ENCODE peak calls at places on chromosomes 7 and 10, in seven cellular contexts. D is transverse colon, R is AG04450, U is lung, Q is right lobe of liver, A is ovary, X is heart right ventricle. S is an unnamed sample.

GRCh38 chr7:754531-755420 is 27.7 kb upstream of the PRKAR1B start:
- DNase-seq in Q (no peak), X (no peak), D (no peak), U (no peak), A (peak; percentile 7), R (no peak), S (peak; percentile 63)

GRCh38 chr7:99034932-99035722 is 108.8 kb downstream of the SMURF1 start:
- DNase-seq in D (no peak), Q (no peak), A (no peak), X (no peak), U (no peak), R (no peak), S (no peak)

GRCh38 chr7:18936265-18936664 is 181.2 kb downstream of the TWIST1 start:
- DNase-seq in R (no peak), Q (no peak), X (no peak), A (no peak), D (no peak), U (no peak), S (no peak)

GRCh38 chr10:90718185-90718584 is 139.7 kb downstream of the HTR7 start:
- DNase-seq in A (no peak), Q (no peak), R (no peak), D (no peak), U (no peak), X (no peak), S (no peak)

GRCh38 chr10:110758898-110759297 is 112.8 kb upstream of the PDCD4 start:
- DNase-seq in U (no peak), Q (no peak), D (no peak), A (no peak), X (no peak), R (no peak), S (no peak)

GRCh38 chr10:14383266-14383665 is 52.5 kb upstream of the FRMD4A start:
- DNase-seq in R (no peak), X (no peak), D (no peak), U (no peak), A (no peak), Q (no peak), S (no peak)

GRCh38 chr10:86234553-86235270 is 131.9 kb downstream of the GRID1 start:
- DNase-seq in D (no peak), A (no peak), R (no peak), Q (no peak), U (no peak), X (no peak), S (no peak)

GRCh38 chr7:53306846-53307245 is 271.4 kb downstream of the POM121L12 start:
- DNase-seq in A (no peak), R (no peak), X (no peak), Q (no peak), D (no peak), U (no peak), S (no peak)

GRCh38 chr7:102236592-102237287 is 49.9 kb upstream of the SH2B2 start:
- DNase-seq in R (peak; percentile 24), D (peak; percentile 67), X (peak; percentile 54), Q (peak; percentile 53), A (peak; percentile 58), U (peak; percentile 48), S (peak; percentile 81)

GRCh38 chr10:118423800-118424479 is 81.8 kb upstream of the FAM204A start:
- DNase-seq in X (peak; percentile 69), A (peak; percentile 78), U (peak; percentile 81), Q (peak; percentile 83), D (peak; percentile 76), R (peak; percentile 62), S (peak; percentile 80)

GRCh38 chr10:132947843-132948242 is 5.5 kb upstream of the CFAP46 start:
- DNase-seq in X (no peak), R (no peak), D (no peak), Q (no peak), U (no peak), A (no peak), S (no peak)

GRCh38 chr10:102505462-102506115 is 1.8 kb downstream of the SUFU start:
- DNase-seq in D (no peak), U (no peak), Q (no peak), R (no peak), X (no peak), A (no peak), S (peak; percentile 80)

GRCh38 chr10:57657164-57657765 is 610.4 kb downstream of the IPMK start:
- DNase-seq in X (no peak), D (peak; percentile 31), A (no peak), U (no peak), R (no peak), Q (peak; percentile 62), S (no peak)

GRCh38 chr10:47344996-47345870 is 2.9 kb upstream of the RBP3 start:
- DNase-seq in X (no peak), D (no peak), U (no peak), A (no peak), R (no peak), Q (no peak), S (peak; percentile 40)

GRCh38 chr7:24058953-24059352 is 225.0 kb upstream of the NPY start:
- DNase-seq in D (no peak), X (no peak), A (no peak), R (no peak), Q (no peak), U (no peak), S (no peak)

GRCh38 chr10:96505150-96506136 is 8.3 kb downstream of the TLL2 start:
- DNase-seq in D (no peak), A (no peak), U (no peak), R (no peak), Q (no peak), X (no peak), S (no peak)

GRCh38 chr10:92011560-92012214 is 88.1 kb downstream of the BTAF1 start:
- DNase-seq in U (no peak), X (no peak), A (no peak), Q (no peak), R (no peak), D (no peak), S (no peak)

GRCh38 chr10:100612601-100613595 is 77.2 kb downstream of the HIF1AN start:
- DNase-seq in A (no peak), D (no peak), R (no peak), X (no peak), U (no peak), Q (no peak), S (no peak)

DNA sequence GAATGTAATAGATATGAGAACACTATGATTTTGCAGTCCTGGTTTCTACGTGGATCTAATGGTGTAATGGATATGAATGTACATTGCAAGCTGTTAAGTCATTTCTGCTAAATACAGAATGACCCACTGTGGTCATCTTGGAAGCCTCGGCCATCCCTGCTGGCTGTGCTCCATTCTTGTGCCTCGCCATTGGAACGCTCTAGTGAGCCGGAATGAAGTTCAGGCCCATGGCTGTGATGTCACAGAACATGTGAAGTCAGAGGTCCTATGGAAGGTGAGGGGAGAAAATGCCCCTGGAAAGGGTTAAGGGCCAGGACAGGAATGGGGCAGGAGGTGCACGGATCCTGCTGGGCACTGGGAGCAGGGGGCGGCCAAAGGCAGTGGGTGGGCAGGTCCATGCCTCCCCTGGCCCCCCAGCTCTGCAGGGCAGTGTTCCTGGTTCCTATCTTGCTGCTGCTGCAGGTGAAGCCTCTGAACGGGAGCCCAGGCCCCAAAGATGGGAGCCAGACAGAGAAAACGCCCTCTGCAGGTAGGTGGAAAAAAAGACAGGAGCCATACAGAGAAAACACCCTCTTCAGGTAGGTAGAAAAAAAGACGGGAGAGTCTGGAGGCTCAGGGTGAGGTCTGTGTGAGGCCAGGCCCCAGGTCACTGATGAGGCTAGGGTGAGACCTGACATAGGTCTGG is at the start of gene LLCFC1:
- DNase-seq in Q (no peak), A (no peak), U (no peak), X (no peak), D (no peak), R (no peak), S (no peak)
- TF ChIP-seq CTCF in Q (no peak), A (no peak), U (no peak), X (no peak), D (no peak), R (no peak), S (no peak)

DNA sequence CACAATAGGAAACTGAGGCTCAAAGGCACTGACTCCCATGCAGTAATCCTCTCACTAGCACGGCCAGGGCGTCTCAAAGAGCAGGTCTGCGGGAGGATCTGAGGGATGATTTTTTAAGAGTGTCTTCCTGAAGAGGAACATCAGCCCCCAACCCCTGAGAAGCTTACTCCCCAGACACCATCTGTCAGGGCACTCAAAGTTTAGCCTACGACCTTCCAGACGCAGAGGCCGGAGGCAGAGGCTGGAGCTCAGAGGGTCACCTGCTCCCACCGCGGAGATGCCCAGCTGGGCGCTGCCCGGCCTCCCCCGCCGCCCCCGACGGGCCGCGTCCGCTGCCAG is 1.7 kb downstream of the ZNF777 start:
- DNase-seq in R (no peak), U (no peak), Q (no peak), A (no peak), X (no peak), D (no peak), S (no peak)
- H3K27me3 ChIP-seq in R (no peaks in the 10 kb centered on the region), U (no peaks in the 10 kb centered on the region), Q (no peaks in the 10 kb centered on the region), A (no peaks in the 10 kb centered on the region), X (no peaks in the 10 kb centered on the region), D (peaks cover under 1% of the 10 kb centered on the region), S (no peaks in the 10 kb centered on the region)

GRCh38 chr7:70506463-70506862 is 625.5 kb upstream of the GALNT17 start:
- DNase-seq in X (no peak), Q (peak; percentile 61), A (no peak), U (no peak), D (no peak), R (no peak), S (no peak)
- TF ChIP-seq CTCF in X (no peak), Q (peak; percentile 42), A (no peak), U (no peak), D (no peak), R (no peak), S (no peak)

DNA sequence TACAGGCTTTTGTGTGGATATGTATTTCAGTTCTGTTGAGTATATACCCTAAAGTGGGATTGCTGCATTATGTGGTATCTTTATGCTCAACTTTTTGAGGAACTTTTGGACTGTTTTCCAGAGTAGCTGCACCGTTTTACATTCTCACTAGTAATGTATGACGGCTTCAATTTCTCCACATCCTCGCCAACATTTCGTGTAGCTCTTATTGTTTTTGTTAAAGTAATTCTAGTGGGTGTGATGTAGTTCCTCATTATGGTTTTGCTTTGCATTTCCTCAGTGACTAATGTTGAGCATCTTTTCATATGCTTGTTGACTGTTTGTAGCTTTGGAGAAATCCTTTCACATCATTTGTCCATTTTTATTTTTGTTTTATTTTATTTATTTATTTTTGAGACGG is 4.5 kb downstream of the STMP1 start:
- DNase-seq in D (no peak), Q (no peak), X (no peak), A (no peak), R (no peak), U (no peak), S (no peak)
- H3K27me3 ChIP-seq in D (no peaks in the 10 kb centered on the region), Q (no peaks in the 10 kb centered on the region), X (no peaks in the 10 kb centered on the region), A (no peaks in the 10 kb centered on the region), R (no peaks in the 10 kb centered on the region), U (no peaks in the 10 kb centered on the region), S (no peaks in the 10 kb centered on the region)

DNA sequence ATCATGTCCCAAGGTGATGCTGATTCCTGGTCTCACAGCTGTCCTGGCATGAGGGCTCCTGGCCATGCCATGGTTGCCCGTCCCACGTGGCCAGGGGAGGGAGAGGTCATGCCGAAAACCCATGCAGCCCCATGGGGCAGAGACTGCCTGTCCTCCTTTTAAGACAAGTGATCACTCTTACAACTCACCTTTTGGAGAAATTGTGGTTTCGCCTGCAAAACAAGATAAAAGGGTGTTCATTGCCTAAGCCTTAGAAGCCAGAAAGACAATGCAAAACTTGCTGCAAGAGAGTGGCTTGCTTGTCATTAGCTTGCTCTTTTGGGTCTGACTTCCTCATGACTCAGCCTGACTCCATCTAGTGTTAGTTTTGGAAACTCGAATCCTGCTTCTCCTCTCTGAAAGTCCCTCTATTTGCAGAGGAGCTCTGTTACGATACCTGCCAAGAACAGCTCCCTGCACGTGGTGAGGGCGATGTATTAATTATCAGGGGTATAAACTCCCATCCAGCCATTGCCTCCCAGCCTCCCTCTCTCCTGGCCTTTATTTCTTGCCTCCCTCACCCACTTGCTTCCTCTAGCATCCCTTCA is 26.7 kb downstream of the TMEM273 start:
- DNase-seq in X (no peak), R (no peak), Q (no peak), U (no peak), A (no peak), D (no peak), S (no peak)
- TF ChIP-seq CTCF in X (peak; percentile 49), R (peak; percentile 64), Q (peak; percentile 49), U (no peak), A (peak; percentile 26), D (no peak), S (no peak)

S was measured in spleen.